ENCODE peak calls at places on chromosome 18, in six cellular contexts. W is uterus, Y is transverse colon, M is lower lobe of right lung, N is IMR-90, F is PC-3. E is an unnamed sample.

GRCh38 chr18:55214969-55215368 is 255.7 kb upstream of the CCDC68 start:
- DNase-seq in W (no peak), Y (no peak), M (no peak), N (no peak), F (no peak), E (no peak)

GRCh38 chr18:54357082-54357659 is 487 bp downstream of the STARD6 start:
- DNase-seq in W (no peak), Y (no peak), M (no peak), N (peak; percentile 1), F (no peak), E (no peak)

GRCh38 chr18:377088-377487 is 109.2 kb upstream of the THOC1 start:
- DNase-seq in W (no peak), Y (no peak), M (no peak), N (no peak), F (no peak), E (no peak)

GRCh38 chr18:24534737-24535136 is 74.3 kb downstream of the HRH4 start:
- DNase-seq in W (no peak), Y (no peak), M (no peak), N (no peak), F (no peak), E (no peak)

GRCh38 chr18:38690626-38691025 is 1125.0 kb upstream of the CELF4 start:
- DNase-seq in W (no peak), Y (no peak), M (no peak), N (no peak), F (no peak), E (no peak)

GRCh38 chr18:69400976-69401474 is 337 bp downstream of the DOK6 start:
- DNase-seq in W (peak; percentile 16), Y (peak; percentile 7), M (peak; percentile 42), N (peak; percentile 16), F (no peak), E (peak; percentile 43)

GRCh38 chr18:23094411-23095165 is 40.7 kb upstream of the CABLES1 start:
- DNase-seq in W (no peak), Y (no peak), M (no peak), N (no peak), F (no peak), E (no peak)

GRCh38 chr18:41058351-41059125 is 896.5 kb upstream of the PIK3C3 start:
- DNase-seq in W (no peak), Y (no peak), M (no peak), N (peak; percentile 34), F (no peak), E (no peak)

GRCh38 chr18:3998698-3999333 is 456.3 kb downstream of the DLGAP1 start:
- DNase-seq in W (no peak), Y (peak; percentile 13), M (no peak), N (peak; percentile 77), F (peak; percentile 61), E (no peak)

GRCh38 chr18:361100-361732 is 93.4 kb upstream of the THOC1 start:
- DNase-seq in W (no peak), Y (no peak), M (no peak), N (no peak), F (no peak), E (no peak)

GRCh38 chr18:32086866-32087265 is 4.8 kb upstream of the RNF138 start:
- DNase-seq in W (no peak), Y (no peak), M (no peak), N (peak; percentile 76), F (peak; percentile 54), E (no peak)

GRCh38 chr18:944440-944839 is 39.8 kb downstream of the ADCYAP1 start:
- DNase-seq in W (no peak), Y (no peak), M (no peak), N (peak; percentile 3), F (peak; percentile 86), E (no peak)

GRCh38 chr18:22189431-22189830 is 20.0 kb downstream of the GATA6 start:
- DNase-seq in W (no peak), Y (no peak), M (no peak), N (no peak), F (no peak), E (no peak)

GRCh38 chr18:58691256-58691655 is 20.0 kb downstream of the MALT1 start:
- DNase-seq in W (no peak), Y (no peak), M (no peak), N (no peak), F (no peak), E (no peak)

GRCh38 chr18:36576339-36576738 is 252.5 kb downstream of the TPGS2 start:
- DNase-seq in W (no peak), Y (no peak), M (no peak), N (no peak), F (no peak), E (no peak)

GRCh38 chr18:1229634-1230033 is 325.0 kb downstream of the ADCYAP1 start:
- DNase-seq in W (no peak), Y (no peak), M (no peak), N (no peak), F (no peak), E (no peak)

GRCh38 chr18:53458944-53459580 is 765.4 kb downstream of the MBD2 start:
- DNase-seq in W (no peak), Y (no peak), M (no peak), N (no peak), F (no peak), E (no peak)

GRCh38 chr18:22846088-22846683 is 86.9 kb upstream of the RBBP8 start:
- DNase-seq in W (no peak), Y (no peak), M (no peak), N (peak; percentile 25), F (peak; percentile 60), E (no peak)

GRCh38 chr18:35524236-35524635 is 26.5 kb upstream of the INO80C start:
- DNase-seq in W (no peak), Y (no peak), M (peak; percentile 57), N (no peak), F (no peak), E (no peak)

GRCh38 chr18:55407774-55408535 is 180.0 kb downstream of the TCF4 start:
- DNase-seq in W (no peak), Y (no peak), M (no peak), N (no peak), F (no peak), E (no peak)

GRCh38 chr18:38932752-38933151 is 1367.2 kb upstream of the CELF4 start:
- DNase-seq in W (no peak), Y (no peak), M (no peak), N (no peak), F (no peak), E (no peak)

GRCh38 chr18:35739778-35740177 is 158.2 kb downstream of the GALNT1 start:
- DNase-seq in W (no peak), Y (no peak), M (no peak), N (no peak), F (no peak), E (no peak)

GRCh38 chr18:49704334-49704733 is 109.0 kb downstream of the ACAA2 start:
- DNase-seq in W (no peak), Y (no peak), M (peak; percentile 58), N (no peak), F (no peak), E (no peak)

GRCh38 chr18:50977037-50977760 is 9.4 kb downstream of the ELAC1 start:
- DNase-seq in W (no peak), Y (no peak), M (no peak), N (no peak), F (no peak), E (no peak)

GRCh38 chr18:50982086-50982801 is 14.4 kb downstream of the ELAC1 start:
- DNase-seq in W (no peak), Y (peak; percentile 38), M (no peak), N (no peak), F (no peak), E (no peak)

GRCh38 chr18:50986360-50987087 is 18.7 kb downstream of the ELAC1 start:
- DNase-seq in W (no peak), Y (no peak), M (no peak), N (peak; percentile 65), F (peak; percentile 23), E (no peak)

GRCh38 chr18:50982802-50983179 is 15.0 kb downstream of the ELAC1 start:
- DNase-seq in W (no peak), Y (no peak), M (no peak), N (peak; percentile 10), F (no peak), E (no peak)

GRCh38 chr18:50981381-50981780 is 13.5 kb downstream of the ELAC1 start:
- DNase-seq in W (no peak), Y (no peak), M (no peak), N (no peak), F (no peak), E (no peak)
- H3K4me3 ChIP-seq in W (no peak overlapping the region), Y (no peak overlapping the region), M (no peak overlapping the region), N (no peak overlapping the region), F (no peak overlapping the region), E (no peak overlapping the region)

GRCh38 chr18:79889569-79889968 is 61.9 kb downstream of the SLC66A2 start:
- DNase-seq in W (no peak), Y (no peak), M (no peak), N (no peak), F (no peak), E (no peak)
- H3K9me3 ChIP-seq in W (peaks cover 12% of the 10 kb centered on the region), Y (peaks cover 49% of the 10 kb centered on the region), M (peaks cover 42% of the 10 kb centered on the region), N (peaks cover 33% of the 10 kb centered on the region), F (no peaks in the 10 kb centered on the region), E (no peaks in the 10 kb centered on the region)

GRCh38 chr18:75163736-75164135 is 45.2 kb downstream of the PTGR3 start:
- DNase-seq in W (no peak), Y (no peak), M (no peak), N (no peak), F (no peak), E (no peak)

GRCh38 chr18:75162467-75162866 is 46.5 kb downstream of the PTGR3 start:
- DNase-seq in W (no peak), Y (no peak), M (no peak), N (peak; percentile 71), F (peak; percentile 57), E (no peak)

GRCh38 chr18:75162978-75163377 is 46.0 kb downstream of the PTGR3 start:
- DNase-seq in W (no peak), Y (no peak), M (no peak), N (no peak), F (no peak), E (no peak)

GRCh38 chr18:75160315-75160714 is 48.6 kb downstream of the PTGR3 start:
- DNase-seq in W (no peak), Y (no peak), M (no peak), N (no peak), F (no peak), E (no peak)

DNA sequence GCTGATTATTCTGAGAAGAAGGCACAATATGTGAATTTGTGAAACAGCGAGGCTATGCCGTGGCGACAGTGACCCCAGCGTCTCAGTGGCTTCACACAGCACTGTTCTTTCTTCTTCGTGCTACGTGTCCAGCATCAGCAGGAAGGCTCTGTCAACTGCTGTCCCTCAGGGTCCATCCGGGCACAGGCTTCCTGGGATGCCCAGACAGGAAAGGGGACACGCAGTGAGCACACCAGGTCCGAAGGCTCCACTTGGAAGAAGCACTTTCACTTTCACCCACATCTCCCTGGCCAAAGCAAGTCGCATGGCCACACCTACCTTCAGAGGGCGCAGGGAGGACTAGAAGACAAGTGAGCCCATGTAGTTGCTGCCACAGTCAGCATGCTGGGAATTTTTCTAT is 47.3 kb downstream of the PTGR3 start:
- DNase-seq in W (no peak), Y (peak; percentile 56), M (no peak), N (no peak), F (no peak), E (no peak)
- H3K27me3 ChIP-seq in W (no peaks in the 10 kb centered on the region), Y (no peaks in the 10 kb centered on the region), M (no peaks in the 10 kb centered on the region), N (peaks cover 18% of the 10 kb centered on the region), F (peaks cover 15% of the 10 kb centered on the region), E (no peaks in the 10 kb centered on the region)

DNA sequence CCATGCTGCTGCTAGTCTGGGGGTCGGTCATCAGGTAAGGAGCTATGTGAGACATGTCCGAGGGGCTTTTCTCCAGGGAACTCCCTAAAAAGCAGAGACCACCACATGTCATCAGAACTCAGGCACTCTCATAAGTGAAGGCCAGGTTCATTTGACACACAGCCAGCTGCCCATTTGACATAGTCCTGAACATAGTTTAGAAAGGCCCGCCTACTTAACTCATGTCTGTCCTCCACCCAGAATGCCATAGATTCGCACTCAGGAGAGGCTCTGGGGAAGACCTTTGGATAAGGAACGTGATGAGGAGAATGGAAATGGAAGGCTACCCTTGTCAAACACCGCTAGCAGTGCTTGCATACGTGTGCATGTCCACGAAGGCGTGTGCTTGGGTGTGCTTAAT is 157.2 kb downstream of the PTGR3 start:
- DNase-seq in W (no peak), Y (no peak), M (no peak), N (no peak), F (no peak), E (no peak)
- H3K4me3 ChIP-seq in W (no peak overlapping the region), Y (no peak overlapping the region), M (no peak overlapping the region), N (no peak overlapping the region), F (no peak overlapping the region), E (no peak overlapping the region)